ENCODE peak calls at places on chromosomes 5 and 9, in ten cellular contexts. W is A549; S is right atrium auricular region; E is CD8-positive, alpha-beta T cell; L is thoracic aorta; K is pancreas; Z is osteoblast; F is ovary; J is vagina; R is Caco-2. X is an unnamed sample.

GRCh38 chr9:95515272-95516113 is 1.3 kb downstream of the PTCH1 start:
- DNase-seq in W (no peak), S (no peak), E (peak; percentile 26), L (no peak), K (peak; percentile 74), Z (peak; percentile 86), F (peak; percentile 45), J (no peak), R (peak; percentile 57), X (peak; percentile 86)

GRCh38 chr5:171483453-171484177 is 64.2 kb downstream of the FGF18 start:
- DNase-seq in W (no peak), S (peak; percentile 88), E (no peak), L (peak; percentile 55), K (no peak), Z (peak; percentile 97), F (peak; percentile 87), J (no peak), R (no peak), X (no peak)

GRCh38 chr5:80170117-80170535 is 85.7 kb downstream of the SERINC5 start:
- DNase-seq in W (no peak), S (no peak), E (no peak), L (no peak), K (no peak), Z (no peak), F (no peak), J (no peak), R (peak; percentile 58), X (no peak)

GRCh38 chr9:93244101-93244500 is 60.2 kb downstream of the WNK2 start:
- DNase-seq in W (no peak), S (no peak), E (no peak), L (no peak), K (no peak), Z (no peak), F (no peak), J (no peak), R (no peak), X (no peak)

GRCh38 chr5:63962345-63962744 is at the start of gene HTR1A:
- DNase-seq in W (no peak), S (no peak), E (no peak), L (no peak), K (no peak), Z (no peak), F (no peak), J (no peak), R (no peak), X (no peak)

GRCh38 chr5:96288166-96288844 is 144.7 kb downstream of the PCSK1 start:
- DNase-seq in W (no peak), S (no peak), E (no peak), L (no peak), K (no peak), Z (peak; percentile 34), F (no peak), J (no peak), R (no peak), X (no peak)

GRCh38 chr5:35853652-35854051 is 3.0 kb upstream of the IL7R start:
- DNase-seq in W (no peak), S (no peak), E (peak; percentile 70), L (no peak), K (no peak), Z (no peak), F (peak; percentile 31), J (no peak), R (no peak), X (peak; percentile 52)

GRCh38 chr5:28451478-28451877 is 1413.1 kb upstream of the CDH9 start:
- DNase-seq in W (no peak), S (no peak), E (no peak), L (no peak), K (no peak), Z (no peak), F (no peak), J (no peak), R (no peak), X (no peak)

GRCh38 chr5:81522571-81522970 is 128.6 kb upstream of the ACOT12 start:
- DNase-seq in W (no peak), S (no peak), E (no peak), L (no peak), K (no peak), Z (no peak), F (no peak), J (no peak), R (no peak), X (no peak)

GRCh38 chr5:53482717-53483638 is 2.5 kb downstream of the FST start:
- DNase-seq in W (peak; percentile 27), S (no peak), E (no peak), L (no peak), K (peak; percentile 79), Z (peak; percentile 86), F (peak; percentile 45), J (no peak), R (peak; percentile 20), X (peak; percentile 29)
- TF ChIP-seq CTCF in W (peak; percentile 40), S (no peak), E (no peak), L (no peak), K (no peak), Z (peak; percentile 10), F (no peak), J (no peak), R (peak; percentile 28), X (no peak)

DNA sequence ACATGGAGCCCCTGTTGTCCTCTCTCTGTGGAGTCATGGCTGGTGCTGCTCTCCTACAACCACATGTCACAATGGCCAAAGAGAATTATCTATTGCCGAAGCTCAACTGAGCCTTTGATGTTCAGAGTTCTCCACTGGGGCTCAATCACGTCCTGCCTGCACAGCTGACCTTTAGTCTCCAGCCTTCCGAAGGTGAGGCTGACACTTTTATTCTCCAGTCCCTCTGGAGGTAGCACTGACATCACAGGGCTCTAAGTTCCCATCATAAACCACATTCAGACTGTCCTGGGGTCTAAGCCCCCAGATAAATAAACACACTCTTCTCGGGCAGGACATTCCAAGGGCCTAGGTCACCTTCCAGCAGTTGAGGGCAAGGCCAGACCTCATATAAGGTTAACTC is 23.4 kb downstream of the ADCY2 start:
- DNase-seq in W (no peak), S (no peak), E (no peak), L (no peak), K (no peak), Z (no peak), F (no peak), J (no peak), R (no peak), X (no peak)
- H3K4me1 ChIP-seq in W (no peaks in the 10 kb centered on the region), S (no peaks in the 10 kb centered on the region), E (no peaks in the 10 kb centered on the region), L (peaks cover 5% of the 10 kb centered on the region), K (no peaks in the 10 kb centered on the region), Z (no peaks in the 10 kb centered on the region), F (peaks cover 7% of the 10 kb centered on the region), J (no peaks in the 10 kb centered on the region), R (no peaks in the 10 kb centered on the region), X (no peaks in the 10 kb centered on the region)

GRCh38 chr5:135174315-135175096 is 140.5 kb upstream of the PITX1 start:
- DNase-seq in W (peak; percentile 36), S (peak; percentile 21), E (no peak), L (no peak), K (no peak), Z (no peak), F (no peak), J (no peak), R (no peak), X (no peak)
- TF ChIP-seq CTCF in W (no peak), S (no peak), E (no peak), L (no peak), K (no peak), Z (peak; percentile 27), F (no peak), J (no peak), R (no peak), X (no peak)

DNA sequence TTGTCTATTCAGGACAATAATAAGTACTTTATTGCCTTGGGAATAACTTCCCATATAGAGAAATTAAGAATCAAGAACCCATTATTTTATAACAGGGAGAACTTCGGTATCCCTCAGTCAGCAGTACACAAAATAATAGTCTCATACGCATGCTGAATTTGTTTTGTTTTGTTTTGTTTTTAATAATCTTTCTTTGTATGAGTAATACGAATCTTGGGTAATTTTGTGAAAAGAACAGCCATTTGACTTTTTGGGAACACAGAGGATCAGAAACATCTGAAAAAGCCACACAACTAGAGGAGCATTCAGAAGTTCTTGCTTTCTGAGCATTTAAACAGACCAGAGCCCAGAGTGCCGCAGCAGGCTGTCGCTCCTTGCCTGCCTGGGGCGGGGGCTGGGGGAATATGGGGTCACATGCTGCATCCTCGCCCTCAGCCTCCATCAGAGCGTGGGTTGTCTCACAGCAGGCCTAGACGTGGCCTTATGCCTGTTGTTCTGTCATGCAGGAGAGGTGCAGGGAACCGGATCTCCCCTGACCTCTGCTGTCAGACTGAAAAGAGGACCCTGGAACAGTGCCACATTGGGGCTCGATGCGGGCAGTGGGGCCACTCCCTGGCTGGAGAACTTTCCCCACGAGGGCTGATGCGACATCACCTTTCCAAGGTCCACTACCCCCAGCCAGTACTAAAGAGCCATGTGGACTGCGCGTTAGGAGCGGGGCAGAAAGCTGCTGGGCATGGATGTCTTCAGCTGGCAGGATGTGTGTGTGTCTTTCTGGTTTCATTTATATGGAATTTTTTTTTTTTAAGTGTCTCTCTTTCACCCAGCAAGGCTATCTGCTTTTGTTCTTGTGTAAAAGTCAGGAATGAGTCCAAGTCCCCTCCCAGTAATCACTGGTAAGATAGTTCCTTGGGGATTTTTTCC is 133.4 kb upstream of the OTULINL start:
- DNase-seq in W (no peak), S (no peak), E (no peak), L (no peak), K (no peak), Z (no peak), F (peak; percentile 61), J (no peak), R (no peak), X (no peak)
- H3K4me1 ChIP-seq in W (peaks cover 11% of the 10 kb centered on the region), S (no peaks in the 10 kb centered on the region), E (no peaks in the 10 kb centered on the region), L (peaks cover 10% of the 10 kb centered on the region), K (no peaks in the 10 kb centered on the region), Z (peaks cover 78% of the 10 kb centered on the region), F (peaks cover 19% of the 10 kb centered on the region), J (peaks cover 57% of the 10 kb centered on the region), R (no peaks in the 10 kb centered on the region), X (peaks cover 6% of the 10 kb centered on the region)

GRCh38 chr9:119458068-119458467 is 88.8 kb upstream of the BRINP1 start:
- DNase-seq in W (no peak), S (no peak), E (no peak), L (no peak), K (no peak), Z (peak; percentile 5), F (no peak), J (no peak), R (no peak), X (no peak)
- TF ChIP-seq CTCF in W (no peak), S (no peak), E (no peak), L (no peak), K (no peak), Z (no peak), F (no peak), J (no peak), R (no peak), X (no peak)

GRCh38 chr5:23991406-23991805 is 484.0 kb downstream of the PRDM9 start:
- DNase-seq in W (no peak), S (no peak), E (no peak), L (no peak), K (no peak), Z (no peak), F (no peak), J (no peak), R (no peak), X (no peak)
- H3K4me1 ChIP-seq in W (no peaks in the 10 kb centered on the region), S (no peaks in the 10 kb centered on the region), E (no peaks in the 10 kb centered on the region), L (no peaks in the 10 kb centered on the region), K (peaks cover 7% of the 10 kb centered on the region), Z (no peaks in the 10 kb centered on the region), F (no peaks in the 10 kb centered on the region), J (no peaks in the 10 kb centered on the region), R (peaks cover 9% of the 10 kb centered on the region), X (no peaks in the 10 kb centered on the region)

DNA sequence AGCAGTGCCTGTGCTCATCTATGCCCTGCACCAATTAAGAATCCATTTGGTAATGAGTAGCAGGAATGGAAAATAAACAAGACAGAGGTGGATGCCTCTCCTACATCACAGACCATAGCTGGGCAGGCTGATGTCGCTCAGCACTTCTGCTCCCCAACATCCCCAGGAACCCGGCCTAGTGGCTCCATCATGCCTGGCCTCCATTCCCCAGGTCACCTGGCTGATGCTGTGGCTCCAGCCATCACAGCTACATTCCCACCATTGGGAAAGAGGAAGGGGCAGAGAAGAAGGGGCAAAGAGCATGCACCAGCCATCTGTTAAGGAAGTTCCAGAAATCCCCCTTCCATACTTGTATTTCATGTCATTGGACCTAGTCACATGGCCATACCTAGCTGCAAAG is 86.0 kb upstream of the ADAMTS2 start:
- DNase-seq in W (no peak), S (no peak), E (no peak), L (no peak), K (no peak), Z (peak; percentile 19), F (peak; percentile 3), J (no peak), R (no peak), X (peak; percentile 12)
- TF ChIP-seq CTCF in W (no peak), S (no peak), E (no peak), L (no peak), K (no peak), Z (no peak), F (no peak), J (no peak), R (no peak), X (no peak)

X was measured in upper lobe of left lung.